ENCODE peak calls at places on chromosomes 4 and X, in eight cellular contexts. I is activated CD8-positive, alpha-beta memory T cell treated with anti-CD3 and anti-CD28 coated beads for 48 hours; Z is renal cortical epithelial cell; U is memory B cell; D is adrenal gland; K is iPS DF 6.9; E is SHP77; G is KBM-7. B is an unnamed sample.
A peak's percentile ranks its signal among the peaks of the same experiment; 100 is the strongest.

GRCh38 chrX:30679369-30679768 is 26.1 kb downstream of the GK start:
- DNase-seq in K (no peak), E (no peak), I (no peak), G (no peak), D (no peak), U (no peak), Z (no peak), B (no peak)

GRCh38 chrX:148661035-148661434 is 160.6 kb downstream of the AFF2 start:
- DNase-seq in U (no peak), I (no peak), Z (peak; percentile 21), G (no peak), K (no peak), E (no peak), D (no peak), B (peak; percentile 3)

GRCh38 chr4:130028552-130028951 is 932.6 kb downstream of the C4orf33 start:
- DNase-seq in Z (no peak), U (no peak), G (peak; percentile 93), K (no peak), I (no peak), D (no peak), E (no peak), B (no peak)

GRCh38 chrX:153587342-153587741 is 11.6 kb downstream of the CCNQ start:
- DNase-seq in U (no peak), I (no peak), G (no peak), E (no peak), K (no peak), D (no peak), Z (no peak), B (no peak)

GRCh38 chrX:80293354-80293753 is 126.9 kb upstream of the TENT5D start:
- DNase-seq in G (no peak), D (no peak), I (no peak), Z (no peak), E (no peak), K (no peak), U (no peak), B (no peak)

GRCh38 chrX:34132028-34132427 is at the start of gene FAM47A:
- DNase-seq in Z (no peak), G (no peak), K (no peak), D (no peak), E (no peak), U (no peak), I (no peak), B (no peak)

GRCh38 chrX:13077168-13077567 is 32.7 kb upstream of the FAM9C start:
- DNase-seq in E (no peak), K (no peak), Z (peak; percentile 11), U (no peak), G (no peak), D (peak; percentile 17), I (no peak), B (no peak)

GRCh38 chrX:29687687-29688086 is 527.7 kb upstream of the MAGEB2 start:
- DNase-seq in I (no peak), D (no peak), G (no peak), Z (peak; percentile 15), U (no peak), K (no peak), E (no peak), B (no peak)

GRCh38 chr4:2105559-2105958 is 46.4 kb downstream of the NAT8L start:
- DNase-seq in E (no peak), U (no peak), G (no peak), Z (no peak), D (no peak), K (no peak), I (no peak), B (no peak)

GRCh38 chr4:40848981-40849380 is 99.2 kb downstream of the NSUN7 start:
- DNase-seq in U (no peak), I (no peak), Z (no peak), G (no peak), D (no peak), E (no peak), K (no peak), B (no peak)

B was measured in NCI-H774.